ENCODE peak calls at places on chromosomes 3 and 15, in four cellular contexts. One of them, this sample, is unnamed.

GRCh38 chr15:73329501-73330200 is 39.1 kb downstream of the HCN4 start:
- DNase-seq in endothelial cell of umbilical vein: no peak
- DNase-seq in prostate gland: no peak
- DNase-seq in H1: no peak
- DNase-seq in this sample: no peak

GRCh38 chr3:78941587-78941986 is 826.2 kb downstream of the ROBO1 start:
- DNase-seq in endothelial cell of umbilical vein: no peak
- DNase-seq in prostate gland: no peak
- DNase-seq in H1: no peak
- DNase-seq in this sample: no peak

GRCh38 chr3:12963869-12964712 is 109.1 kb downstream of the IQSEC1 start:
- DNase-seq in endothelial cell of umbilical vein: peak; percentile 70
- DNase-seq in prostate gland: peak; percentile 22
- DNase-seq in H1: no peak
- DNase-seq in this sample: no peak

GRCh38 chr15:97023131-97023844 is 692.8 kb downstream of the NR2F2 start:
- DNase-seq in endothelial cell of umbilical vein: peak; percentile 32
- DNase-seq in H1: no peak
- DNase-seq in prostate gland: no peak
- DNase-seq in this sample: no peak

GRCh38 chr3:64971584-64971983 is 283.8 kb upstream of the ADAMTS9 start:
- DNase-seq in H1: no peak
- DNase-seq in prostate gland: no peak
- DNase-seq in endothelial cell of umbilical vein: no peak
- DNase-seq in this sample: no peak

GRCh38 chr15:65869127-65869953 is at the start of gene RAB11A:
- DNase-seq in prostate gland: peak; percentile 94
- DNase-seq in endothelial cell of umbilical vein: peak; percentile 96
- DNase-seq in H1: peak; percentile 90
- DNase-seq in this sample: peak; percentile 88

GRCh38 chr3:44648564-44649229 is at the start of gene ZNF35:
- DNase-seq in H1: peak; percentile 77
- DNase-seq in prostate gland: peak; percentile 69
- DNase-seq in endothelial cell of umbilical vein: peak; percentile 84
- DNase-seq in this sample: peak; percentile 88

GRCh38 chr15:68330911-68331310 is 53.4 kb downstream of the FEM1B start:
- DNase-seq in endothelial cell of umbilical vein: no peak
- DNase-seq in prostate gland: no peak
- DNase-seq in H1: no peak
- DNase-seq in this sample: no peak

GRCh38 chr3:136602818-136603217 is 149.4 kb downstream of the STAG1 start:
- DNase-seq in endothelial cell of umbilical vein: no peak
- DNase-seq in H1: no peak
- DNase-seq in prostate gland: no peak
- DNase-seq in this sample: no peak

GRCh38 chr15:78130466-78131294 is 565 bp downstream of the CIB2 start:
- DNase-seq in prostate gland: no peak
- DNase-seq in endothelial cell of umbilical vein: no peak
- DNase-seq in H1: no peak
- DNase-seq in this sample: no peak

GRCh38 chr3:126450219-126450618 is 25.5 kb downstream of the ZXDC start:
- DNase-seq in H1: no peak
- DNase-seq in endothelial cell of umbilical vein: no peak
- DNase-seq in prostate gland: no peak
- DNase-seq in this sample: no peak

GRCh38 chr3:159416854-159417253 is 571.8 kb upstream of the IL12A start:
- DNase-seq in H1: no peak
- DNase-seq in endothelial cell of umbilical vein: no peak
- DNase-seq in prostate gland: no peak
- DNase-seq in this sample: no peak

GRCh38 chr3:8776406-8776805 is 7.0 kb upstream of the OXTR start:
- DNase-seq in endothelial cell of umbilical vein: no peak
- DNase-seq in prostate gland: no peak
- DNase-seq in H1: no peak
- DNase-seq in this sample: no peak

GRCh38 chr15:64845183-64845611 is 3.5 kb downstream of the PLEKHO2 start:
- DNase-seq in H1: no peak
- DNase-seq in endothelial cell of umbilical vein: peak; percentile 53
- DNase-seq in prostate gland: no peak
- DNase-seq in this sample: peak; percentile 51

GRCh38 chr3:51340311-51340829 is 44.7 kb upstream of the MANF start:
- DNase-seq in prostate gland: no peak
- DNase-seq in endothelial cell of umbilical vein: peak; percentile 89
- DNase-seq in H1: no peak
- DNase-seq in this sample: no peak

GRCh38 chr3:195196266-195196665 is 74.7 kb downstream of the XXYLT1 start:
- DNase-seq in endothelial cell of umbilical vein: peak; percentile 65
- DNase-seq in prostate gland: no peak
- DNase-seq in H1: no peak
- DNase-seq in this sample: no peak
- TF ChIP-seq POLR2AphosphoS5 in endothelial cell of umbilical vein: no peak
- TF ChIP-seq POLR2AphosphoS5 in prostate gland: no peak
- TF ChIP-seq POLR2AphosphoS5 in H1: no peak
- TF ChIP-seq POLR2AphosphoS5 in this sample: no peak

DNA sequence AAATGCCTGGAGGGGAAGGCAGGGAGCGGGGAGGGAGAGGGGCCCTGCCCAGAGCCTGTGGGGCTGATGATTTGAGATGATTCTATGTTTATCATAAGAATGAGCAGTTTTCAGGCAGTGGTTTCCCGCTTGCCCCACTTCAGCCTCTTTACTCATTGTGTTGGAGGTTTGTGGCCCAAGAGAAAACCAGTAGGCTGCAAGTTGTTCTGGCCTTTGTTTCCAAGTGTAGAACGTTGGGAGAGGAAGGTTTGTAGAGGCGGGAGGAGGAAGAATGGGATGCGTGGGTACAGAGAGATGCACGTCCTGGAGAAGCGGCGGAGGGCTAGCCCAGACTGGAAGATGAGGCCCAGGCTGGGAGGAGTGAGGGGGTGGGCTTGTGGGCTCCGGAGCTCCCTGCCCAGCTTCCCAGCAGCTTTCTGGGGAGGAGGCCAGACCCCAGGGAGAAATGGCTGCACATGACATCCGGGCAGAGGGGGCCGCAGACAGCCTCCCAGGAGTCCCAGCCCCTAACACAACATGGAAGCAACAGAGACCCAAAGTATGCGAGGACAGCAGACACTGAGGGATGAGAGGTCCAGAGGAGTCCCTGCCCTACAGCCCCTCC is 5.3 kb downstream of the PLA2G4F start:
- DNase-seq in prostate gland: no peak
- DNase-seq in endothelial cell of umbilical vein: no peak
- DNase-seq in H1: no peak
- DNase-seq in this sample: no peak
- H3K27ac ChIP-seq in prostate gland: no peak overlapping the region
- H3K27ac ChIP-seq in endothelial cell of umbilical vein: no peak overlapping the region
- H3K27ac ChIP-seq in H1: no peak overlapping the region
- H3K27ac ChIP-seq in this sample: no peak overlapping the region

GRCh38 chr3:2098398-2099027 is at the start of gene CNTN4:
- DNase-seq in H1: peak; percentile 65
- DNase-seq in endothelial cell of umbilical vein: no peak
- DNase-seq in prostate gland: peak; percentile 42
- DNase-seq in this sample: no peak
- H3K4me3 ChIP-seq in H1: peak within 1 kb of the TSS; percentile 67
- H3K4me3 ChIP-seq in endothelial cell of umbilical vein: no peak within 1 kb of the TSS
- H3K4me3 ChIP-seq in prostate gland: peak within 1 kb of the TSS; percentile 51
- H3K4me3 ChIP-seq in this sample: peak within 1 kb of the TSS; percentile 29

GRCh38 chr3:86147119-86147518 is 843.8 kb downstream of the VGLL3 start:
- DNase-seq in endothelial cell of umbilical vein: no peak
- DNase-seq in prostate gland: no peak
- DNase-seq in H1: no peak
- DNase-seq in this sample: no peak
- TF ChIP-seq POLR2AphosphoS5 in endothelial cell of umbilical vein: no peak
- TF ChIP-seq POLR2AphosphoS5 in prostate gland: no peak
- TF ChIP-seq POLR2AphosphoS5 in H1: no peak
- TF ChIP-seq POLR2AphosphoS5 in this sample: no peak

GRCh38 chr3:55584030-55584429 is 96.9 kb upstream of the WNT5A start:
- DNase-seq in endothelial cell of umbilical vein: no peak
- DNase-seq in prostate gland: no peak
- DNase-seq in H1: no peak
- DNase-seq in this sample: no peak

GRCh38 chr3:55583475-55583874 is 96.4 kb upstream of the WNT5A start:
- DNase-seq in endothelial cell of umbilical vein: no peak
- DNase-seq in H1: no peak
- DNase-seq in prostate gland: no peak
- DNase-seq in this sample: no peak

GRCh38 chr3:55585856-55586255 is 98.8 kb upstream of the WNT5A start:
- DNase-seq in H1: no peak
- DNase-seq in endothelial cell of umbilical vein: no peak
- DNase-seq in prostate gland: no peak
- DNase-seq in this sample: no peak

GRCh38 chr3:55587476-55587875 is 100.4 kb upstream of the WNT5A start:
- DNase-seq in H1: no peak
- DNase-seq in endothelial cell of umbilical vein: no peak
- DNase-seq in prostate gland: no peak
- DNase-seq in this sample: no peak

GRCh38 chr3:55584716-55585368 is 97.7 kb upstream of the WNT5A start:
- DNase-seq in H1: no peak
- DNase-seq in endothelial cell of umbilical vein: no peak
- DNase-seq in prostate gland: no peak
- DNase-seq in this sample: no peak
- H3K27ac ChIP-seq in H1: no peak overlapping the region
- H3K27ac ChIP-seq in endothelial cell of umbilical vein: no peak overlapping the region
- H3K27ac ChIP-seq in prostate gland: no peak overlapping the region
- H3K27ac ChIP-seq in this sample: no peak overlapping the region

DNA sequence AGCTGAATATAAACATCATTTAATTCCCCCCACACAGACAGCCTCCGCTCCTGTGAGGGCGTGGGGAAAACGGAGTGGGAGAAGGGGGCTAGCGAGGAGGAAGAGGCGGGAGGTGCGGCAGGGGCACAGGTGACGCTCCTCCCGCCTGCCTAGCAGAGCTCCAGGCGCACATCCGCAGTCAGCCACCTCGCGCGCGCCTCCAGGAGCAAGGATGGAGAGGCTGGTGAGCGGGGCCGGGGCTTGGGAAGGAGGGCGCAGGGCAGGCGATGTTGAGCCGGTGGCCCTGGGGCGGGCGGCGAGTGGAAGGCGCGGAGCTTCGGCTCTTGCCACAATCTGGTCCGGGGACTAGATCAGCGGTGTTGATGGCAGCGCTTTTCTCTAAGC is at the start of gene CD200:
- DNase-seq in endothelial cell of umbilical vein: peak; percentile 62
- DNase-seq in prostate gland: peak; percentile 51
- DNase-seq in H1: no peak
- DNase-seq in this sample: no peak
- H3K4me3 ChIP-seq in endothelial cell of umbilical vein: peak within 1 kb of the TSS; percentile 28
- H3K4me3 ChIP-seq in prostate gland: peak within 1 kb of the TSS; percentile 50
- H3K4me3 ChIP-seq in H1: peak within 1 kb of the TSS; percentile 84
- H3K4me3 ChIP-seq in this sample: peak within 1 kb of the TSS; percentile 50

DNA sequence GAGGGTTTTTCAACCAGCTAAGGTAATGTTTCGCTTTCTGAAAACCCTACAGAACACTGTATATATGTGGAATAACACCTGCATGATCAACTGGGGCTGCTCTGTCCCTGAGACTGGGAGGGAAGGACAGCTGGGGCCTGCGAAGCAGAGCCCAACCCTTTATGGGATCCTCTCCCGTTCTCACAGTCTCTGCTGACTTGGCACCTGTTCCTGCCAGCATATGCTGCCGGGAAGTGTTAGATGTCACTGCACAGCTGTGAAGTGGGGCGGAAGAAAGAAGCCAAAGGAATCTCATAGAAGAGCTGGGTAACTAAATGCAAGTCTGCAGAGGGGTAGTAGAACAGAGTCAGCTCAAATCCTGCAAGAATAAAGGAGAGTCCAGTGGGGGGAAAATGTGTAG is 29.6 kb downstream of the LRRC3B start:
- DNase-seq in H1: no peak
- DNase-seq in endothelial cell of umbilical vein: no peak
- DNase-seq in prostate gland: no peak
- DNase-seq in this sample: no peak
- TF ChIP-seq POLR2AphosphoS5 in H1: no peak
- TF ChIP-seq POLR2AphosphoS5 in endothelial cell of umbilical vein: no peak
- TF ChIP-seq POLR2AphosphoS5 in prostate gland: no peak
- TF ChIP-seq POLR2AphosphoS5 in this sample: no peak